ENCODE peak calls at places on chromosomes 3 and 15, in six cellular contexts. One of them, this sample, is unnamed.
A peak's percentile ranks its signal among the peaks of the same experiment; 100 is the strongest.

GRCh38 chr3:66076861-66077495 is 38.3 kb upstream of the MAGI1 start:
- DNase-seq in K562: no peak
- DNase-seq in HCT116: no peak
- DNase-seq in SK-N-SH: peak; percentile 78
- DNase-seq in HepG2: no peak
- DNase-seq in H1: no peak
- DNase-seq in this sample: no peak

GRCh38 chr3:18080198-18080689 is 337.8 kb upstream of the TBC1D5 start:
- DNase-seq in K562: peak; percentile 14
- DNase-seq in HCT116: no peak
- DNase-seq in SK-N-SH: no peak
- DNase-seq in HepG2: no peak
- DNase-seq in H1: no peak
- DNase-seq in this sample: no peak

GRCh38 chr15:26954403-26954802 is 16.6 kb upstream of the GABRG3 start:
- DNase-seq in K562: no peak
- DNase-seq in HCT116: no peak
- DNase-seq in SK-N-SH: no peak
- DNase-seq in HepG2: no peak
- DNase-seq in H1: no peak
- DNase-seq in this sample: no peak

GRCh38 chr15:60005352-60006202 is 1.5 kb downstream of the FOXB1 start:
- DNase-seq in K562: no peak
- DNase-seq in HCT116: no peak
- DNase-seq in SK-N-SH: peak; percentile 32
- DNase-seq in HepG2: no peak
- DNase-seq in H1: no peak
- DNase-seq in this sample: no peak

GRCh38 chr3:4736284-4736861 is 242.9 kb upstream of the BHLHE40 start:
- DNase-seq in K562: no peak
- DNase-seq in HCT116: peak; percentile 44
- DNase-seq in SK-N-SH: no peak
- DNase-seq in HepG2: no peak
- DNase-seq in H1: no peak
- DNase-seq in this sample: no peak

GRCh38 chr15:55799287-55800212 is 56.6 kb upstream of the PRTG start:
- DNase-seq in K562: peak; percentile 55
- DNase-seq in HCT116: peak; percentile 32
- DNase-seq in SK-N-SH: peak; percentile 73
- DNase-seq in HepG2: peak; percentile 46
- DNase-seq in H1: no peak
- DNase-seq in this sample: peak; percentile 4

GRCh38 chr3:193974147-193974546 is 161.8 kb upstream of the HES1 start:
- DNase-seq in K562: no peak
- DNase-seq in HCT116: no peak
- DNase-seq in SK-N-SH: no peak
- DNase-seq in HepG2: no peak
- DNase-seq in H1: no peak
- DNase-seq in this sample: no peak

GRCh38 chr3:12486916-12487315 is 2.6 kb downstream of the TSEN2 start:
- DNase-seq in K562: no peak
- DNase-seq in HCT116: no peak
- DNase-seq in SK-N-SH: no peak
- DNase-seq in HepG2: no peak
- DNase-seq in H1: no peak
- DNase-seq in this sample: no peak

GRCh38 chr3:16468114-16469098 is 45.1 kb downstream of the RFTN1 start:
- DNase-seq in K562: no peak
- DNase-seq in HCT116: no peak
- DNase-seq in SK-N-SH: peak; percentile 61
- DNase-seq in HepG2: no peak
- DNase-seq in H1: no peak
- DNase-seq in this sample: no peak

GRCh38 chr3:24751020-24751419 is 256.4 kb upstream of the THRB start:
- DNase-seq in K562: no peak
- DNase-seq in HCT116: no peak
- DNase-seq in SK-N-SH: no peak
- DNase-seq in HepG2: no peak
- DNase-seq in H1: no peak
- DNase-seq in this sample: no peak

GRCh38 chr15:56781666-56782065 is 48.4 kb upstream of the ZNF280D start:
- DNase-seq in K562: no peak
- DNase-seq in HCT116: no peak
- DNase-seq in SK-N-SH: no peak
- DNase-seq in HepG2: no peak
- DNase-seq in H1: no peak
- DNase-seq in this sample: no peak

GRCh38 chr3:20648294-20648693 is 462.3 kb upstream of the SGO1 start:
- DNase-seq in K562: no peak
- DNase-seq in HCT116: no peak
- DNase-seq in SK-N-SH: peak; percentile 42
- DNase-seq in HepG2: no peak
- DNase-seq in H1: no peak
- DNase-seq in this sample: no peak

GRCh38 chr3:145807990-145808389 is 353.0 kb downstream of the PLOD2 start:
- DNase-seq in K562: no peak
- DNase-seq in HCT116: no peak
- DNase-seq in SK-N-SH: peak; percentile 21
- DNase-seq in HepG2: no peak
- DNase-seq in H1: no peak
- DNase-seq in this sample: no peak

GRCh38 chr3:179068779-179069530 is 2.7 kb downstream of the ZMAT3 start:
- DNase-seq in K562: peak; percentile 52
- DNase-seq in HCT116: no peak
- DNase-seq in SK-N-SH: peak; percentile 35
- DNase-seq in HepG2: no peak
- DNase-seq in H1: no peak
- DNase-seq in this sample: no peak

GRCh38 chr3:143478124-143478693 is 358.6 kb downstream of the CHST2 start:
- DNase-seq in K562: no peak
- DNase-seq in HCT116: no peak
- DNase-seq in SK-N-SH: no peak
- DNase-seq in HepG2: no peak
- DNase-seq in H1: no peak
- DNase-seq in this sample: no peak

GRCh38 chr3:99700637-99701268 is 62.4 kb downstream of the COL8A1 start:
- DNase-seq in K562: no peak
- DNase-seq in HCT116: no peak
- DNase-seq in SK-N-SH: no peak
- DNase-seq in HepG2: peak; percentile 8
- DNase-seq in H1: no peak
- DNase-seq in this sample: no peak

GRCh38 chr3:97863025-97863424 is 41.2 kb downstream of the CRYBG3 start:
- DNase-seq in K562: no peak
- DNase-seq in HCT116: no peak
- DNase-seq in SK-N-SH: no peak
- DNase-seq in HepG2: no peak
- DNase-seq in H1: no peak
- DNase-seq in this sample: no peak

GRCh38 chr15:34725565-34725964 is 29.2 kb downstream of the GJD2 start:
- DNase-seq in K562: no peak
- DNase-seq in HCT116: no peak
- DNase-seq in SK-N-SH: no peak
- DNase-seq in HepG2: no peak
- DNase-seq in H1: no peak
- DNase-seq in this sample: no peak

GRCh38 chr15:85351965-85352364 is 28.4 kb upstream of the AKAP13 start:
- DNase-seq in K562: no peak
- DNase-seq in HCT116: no peak
- DNase-seq in SK-N-SH: no peak
- DNase-seq in HepG2: no peak
- DNase-seq in H1: no peak
- DNase-seq in this sample: no peak

GRCh38 chr3:117820900-117821299 is 1111.3 kb downstream of the TUSC7 start:
- DNase-seq in K562: no peak
- DNase-seq in HCT116: no peak
- DNase-seq in SK-N-SH: no peak
- DNase-seq in HepG2: no peak
- DNase-seq in H1: no peak
- DNase-seq in this sample: no peak

GRCh38 chr3:127889976-127890650 is 24.9 kb upstream of the KBTBD12 start:
- DNase-seq in K562: no peak
- DNase-seq in HCT116: no peak
- DNase-seq in SK-N-SH: no peak
- DNase-seq in HepG2: no peak
- DNase-seq in H1: no peak
- DNase-seq in this sample: no peak

DNA sequence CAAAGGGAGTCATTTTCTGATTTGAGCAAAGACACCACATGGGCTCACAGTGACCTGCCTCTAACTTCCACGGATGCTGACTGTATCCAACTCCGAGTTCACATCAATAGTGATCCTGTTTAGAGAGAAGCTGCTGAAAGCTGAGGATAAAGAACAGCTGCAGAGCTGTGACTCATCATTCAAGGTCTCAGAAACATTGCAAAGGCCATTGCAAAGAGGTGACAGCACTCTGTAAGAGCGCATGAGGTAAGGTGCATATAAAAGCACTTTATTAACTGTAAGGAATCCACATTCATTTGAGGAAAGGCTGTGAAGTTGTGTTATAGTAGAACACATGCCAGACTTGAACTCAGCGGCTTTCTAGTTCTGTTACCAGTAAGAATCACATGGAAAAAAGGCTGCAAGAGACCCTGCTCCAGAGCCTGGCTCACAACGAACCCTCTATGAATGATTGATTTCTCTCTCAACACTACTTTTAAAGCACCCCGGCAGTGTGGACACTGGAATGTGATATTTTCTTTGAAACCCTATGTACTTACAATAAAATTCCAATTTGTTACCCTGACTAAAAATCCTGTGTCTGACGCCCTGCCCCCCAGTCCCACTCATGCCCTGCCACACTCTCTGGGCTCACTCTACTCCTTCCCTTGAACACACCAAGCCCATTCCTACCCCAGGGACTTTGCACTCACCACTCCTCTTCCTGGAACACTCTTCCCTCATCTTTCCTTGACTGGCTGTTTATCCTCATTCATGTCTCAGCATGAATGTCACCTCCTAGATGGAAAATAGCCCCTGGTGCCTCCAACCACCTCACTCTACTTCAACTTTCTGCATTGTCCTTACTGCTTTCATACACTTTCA is 111.2 kb downstream of the LSM3 start:
- DNase-seq in K562: peak; percentile 72
- DNase-seq in HCT116: no peak
- DNase-seq in SK-N-SH: no peak
- DNase-seq in HepG2: peak; percentile 59
- DNase-seq in H1: no peak
- DNase-seq in this sample: no peak
- TF ChIP-seq JUND in K562: peak; percentile 88
- TF ChIP-seq JUND in HCT116: no peak
- TF ChIP-seq JUND in SK-N-SH: peak; percentile 55
- TF ChIP-seq JUND in HepG2: peak; percentile 69
- TF ChIP-seq JUND in H1: peak; percentile 31
- TF ChIP-seq JUND in this sample: no peak

GRCh38 chr3:84444726-84445521 is 513.9 kb upstream of the CADM2 start:
- DNase-seq in K562: no peak
- DNase-seq in HCT116: no peak
- DNase-seq in SK-N-SH: no peak
- DNase-seq in HepG2: no peak
- DNase-seq in H1: no peak
- DNase-seq in this sample: no peak

GRCh38 chr3:84439476-84439875 is 519.3 kb upstream of the CADM2 start:
- DNase-seq in K562: no peak
- DNase-seq in HCT116: no peak
- DNase-seq in SK-N-SH: no peak
- DNase-seq in HepG2: no peak
- DNase-seq in H1: no peak
- DNase-seq in this sample: no peak

GRCh38 chr3:84440306-84440705 is 518.5 kb upstream of the CADM2 start:
- DNase-seq in K562: no peak
- DNase-seq in HCT116: no peak
- DNase-seq in SK-N-SH: no peak
- DNase-seq in HepG2: no peak
- DNase-seq in H1: no peak
- DNase-seq in this sample: no peak
- TF ChIP-seq MAX in K562: no peak
- TF ChIP-seq MAX in HCT116: no peak
- TF ChIP-seq MAX in SK-N-SH: no peak
- TF ChIP-seq MAX in HepG2: no peak
- TF ChIP-seq MAX in H1: no peak
- TF ChIP-seq MAX in this sample: no peak

GRCh38 chr15:69751575-69751974 is 299.0 kb downstream of the RPLP1 start:
- DNase-seq in K562: no peak
- DNase-seq in HCT116: no peak
- DNase-seq in SK-N-SH: no peak
- DNase-seq in HepG2: no peak
- DNase-seq in H1: no peak
- DNase-seq in this sample: peak; percentile 45
- TF ChIP-seq JUND in K562: no peak
- TF ChIP-seq JUND in HCT116: no peak
- TF ChIP-seq JUND in SK-N-SH: no peak
- TF ChIP-seq JUND in HepG2: no peak
- TF ChIP-seq JUND in H1: no peak
- TF ChIP-seq JUND in this sample: no peak

GRCh38 chr3:42007785-42008184 is 45.9 kb upstream of the ULK4 start:
- DNase-seq in K562: no peak
- DNase-seq in HCT116: no peak
- DNase-seq in SK-N-SH: no peak
- DNase-seq in HepG2: no peak
- DNase-seq in H1: no peak
- DNase-seq in this sample: no peak
- TF ChIP-seq MAX in K562: no peak
- TF ChIP-seq MAX in HCT116: no peak
- TF ChIP-seq MAX in SK-N-SH: no peak
- TF ChIP-seq MAX in HepG2: no peak
- TF ChIP-seq MAX in H1: no peak
- TF ChIP-seq MAX in this sample: no peak